ENCODE peak calls at places on chromosome 20, in five cellular contexts. Q is upper lobe of left lung, P is left ventricle myocardium inferior, A is thoracic aorta, O is pancreas. K is an unnamed sample.
A peak's percentile ranks its signal among the peaks of the same experiment; 100 is the strongest.

GRCh38 chr20:24956001-24956761 is 7.1 kb downstream of the CST7 start:
- DNase-seq in O (peak; percentile 9), A (no peak), Q (no peak), P (no peak), K (no peak)

GRCh38 chr20:37947943-37948342 is 45.0 kb downstream of the VSTM2L start:
- DNase-seq in P (no peak), Q (no peak), A (no peak), O (no peak), K (no peak)

GRCh38 chr20:17142666-17143065 is 84.2 kb upstream of the PCSK2 start:
- DNase-seq in Q (no peak), O (no peak), P (no peak), A (no peak), K (no peak)

GRCh38 chr20:35146922-35147574 is at the start of gene EDEM2:
- DNase-seq in A (peak; percentile 63), Q (peak; percentile 99), P (peak; percentile 95), O (peak; percentile 91), K (peak; percentile 48)

GRCh38 chr20:64107736-64108457 is 532 bp upstream of the NPBWR2 start:
- DNase-seq in Q (no peak), O (no peak), P (peak; percentile 5), A (no peak), K (no peak)

GRCh38 chr20:46559685-46560440 is 9.4 kb upstream of the OCSTAMP start:
- DNase-seq in O (no peak), Q (no peak), A (no peak), P (no peak), K (no peak)

GRCh38 chr20:3115190-3116107 is 30.9 kb upstream of the AVP start:
- DNase-seq in O (no peak), A (no peak), P (no peak), Q (peak; percentile 34), K (no peak)

GRCh38 chr20:46135856-46136633 is 17.9 kb downstream of the CD40 start:
- DNase-seq in A (no peak), P (no peak), Q (no peak), O (no peak), K (no peak)

GRCh38 chr20:24657211-24657610 is 187.8 kb downstream of the SYNDIG1 start:
- DNase-seq in Q (no peak), P (no peak), O (no peak), A (no peak), K (no peak)

GRCh38 chr20:32605167-32605656 is 20.1 kb upstream of the NOL4L start:
- DNase-seq in P (no peak), O (peak; percentile 45), Q (no peak), A (no peak), K (no peak)

GRCh38 chr20:18276821-18277220 is 11.5 kb upstream of the ZNF133 start:
- DNase-seq in A (no peak), O (peak; percentile 51), Q (no peak), P (peak; percentile 37), K (no peak)

GRCh38 chr20:34578521-34579147 is 20.1 kb downstream of the MAP1LC3A start:
- DNase-seq in Q (no peak), P (peak; percentile 77), A (no peak), O (no peak), K (no peak)

GRCh38 chr20:64171211-64171610 is 7.0 kb downstream of the MYT1 start:
- DNase-seq in P (no peak), Q (no peak), O (no peak), A (no peak), K (no peak)

DNA sequence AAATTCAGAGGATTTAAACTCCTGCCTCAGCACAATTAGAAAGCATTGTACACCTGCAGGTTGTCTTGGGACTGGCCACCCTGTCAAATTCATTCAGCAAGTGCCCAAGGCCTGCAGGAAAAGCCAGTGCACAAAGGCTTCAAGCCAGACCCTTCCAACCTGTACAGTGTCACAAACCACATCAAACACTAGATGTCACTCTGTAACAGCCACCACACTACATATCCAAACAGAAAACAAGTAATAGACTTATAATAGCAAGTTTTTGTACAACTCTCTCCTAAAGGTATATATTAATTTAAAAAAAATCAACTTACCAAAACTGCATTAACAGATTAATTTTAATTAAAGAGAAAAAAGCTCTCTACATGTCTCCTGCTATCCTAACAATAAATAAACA is 47.6 kb downstream of the RALGAPA2 start:
- DNase-seq in Q (no peak), A (no peak), O (no peak), P (no peak), K (no peak)
- TF ChIP-seq CTCF in Q (peak; percentile 54), A (peak; percentile 27), O (no peak), P (peak; percentile 79), K (peak; percentile 40)

GRCh38 chr20:54293526-54293925 is 85.6 kb downstream of the PFDN4 start:
- DNase-seq in O (no peak), A (no peak), P (no peak), Q (no peak), K (no peak)

GRCh38 chr20:54292186-54292585 is 84.3 kb downstream of the PFDN4 start:
- DNase-seq in Q (no peak), O (no peak), A (no peak), P (no peak), K (no peak)

GRCh38 chr20:54291339-54292060 is 83.6 kb downstream of the PFDN4 start:
- DNase-seq in Q (no peak), O (no peak), P (no peak), A (no peak), K (no peak)

GRCh38 chr20:54294094-54294493 is 86.2 kb downstream of the PFDN4 start:
- DNase-seq in P (no peak), O (no peak), A (no peak), Q (no peak), K (no peak)

GRCh38 chr20:54295686-54296085 is 87.8 kb downstream of the PFDN4 start:
- DNase-seq in Q (no peak), A (no peak), O (no peak), P (no peak), K (no peak)
- H3K4me3 ChIP-seq in Q (no peak overlapping the region), A (no peak overlapping the region), O (no peak overlapping the region), P (no peak overlapping the region), K (no peak overlapping the region)

GRCh38 chr20:53832499-53832898 is 237.9 kb downstream of the BCAS1 start:
- DNase-seq in A (no peak), Q (no peak), O (no peak), P (no peak), K (no peak)
- H3K4me1 ChIP-seq in A (peaks cover 27% of the 10 kb centered on the region), Q (peaks cover 37% of the 10 kb centered on the region), O (peaks cover 22% of the 10 kb centered on the region), P (peaks cover 30% of the 10 kb centered on the region), K (peaks cover 29% of the 10 kb centered on the region)

GRCh38 chr20:49161428-49162152 is 26.5 kb downstream of the STAU1 start:
- DNase-seq in P (no peak), O (no peak), A (no peak), Q (no peak), K (no peak)
- TF ChIP-seq CTCF in P (no peak), O (no peak), A (no peak), Q (no peak), K (no peak)

DNA sequence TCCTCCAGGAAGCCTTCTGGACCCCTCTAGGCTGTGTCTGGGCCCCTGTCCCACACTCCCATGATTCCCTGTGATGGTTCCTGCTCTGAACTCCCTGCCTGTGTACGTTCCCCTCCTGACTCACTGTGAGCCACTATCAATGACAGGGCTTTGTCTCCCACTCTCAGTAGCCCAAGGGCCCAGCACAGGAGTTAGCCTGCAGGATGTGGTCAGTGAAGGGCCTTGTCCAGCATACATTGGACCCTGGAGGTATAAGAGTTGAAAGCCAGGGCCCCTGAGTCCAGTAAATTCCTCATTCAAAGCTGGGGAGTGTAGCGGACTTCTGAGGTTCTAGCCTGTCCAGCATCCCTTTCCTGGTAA is 19.0 kb downstream of the ZBP1 start:
- DNase-seq in A (no peak), O (no peak), P (no peak), Q (no peak), K (no peak)
- H3K4me3 ChIP-seq in A (no peak overlapping the region), O (no peak overlapping the region), P (no peak overlapping the region), Q (no peak overlapping the region), K (no peak overlapping the region)

DNA sequence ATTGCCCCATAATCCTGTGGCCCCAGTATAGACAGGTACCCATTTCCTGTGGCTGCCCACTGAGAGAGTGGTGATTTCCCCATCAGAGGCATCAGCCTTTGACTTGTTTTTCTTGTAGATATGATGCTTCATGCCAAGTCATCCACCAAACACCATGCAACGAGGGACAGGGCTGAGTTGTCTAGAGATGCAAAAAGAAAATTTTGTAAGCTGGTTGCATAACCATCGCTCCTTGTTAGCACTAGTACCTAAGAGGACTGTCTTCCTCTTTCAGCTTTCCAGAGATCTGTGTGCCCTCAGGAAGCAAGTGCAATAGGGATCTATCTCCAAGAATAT is 166.8 kb downstream of the BCAS1 start:
- DNase-seq in A (no peak), P (no peak), Q (no peak), O (no peak), K (no peak)
- H3K4me1 ChIP-seq in A (peaks cover 37% of the 10 kb centered on the region), P (peaks cover 36% of the 10 kb centered on the region), Q (peaks cover 24% of the 10 kb centered on the region), O (peaks cover 34% of the 10 kb centered on the region), K (peaks cover 40% of the 10 kb centered on the region)

GRCh38 chr20:62885808-62886708 is 24.4 kb upstream of the TCFL5 start:
- DNase-seq in Q (no peak), O (no peak), A (no peak), P (no peak), K (no peak)

GRCh38 chr20:62886709-62887058 is 25.1 kb upstream of the TCFL5 start:
- DNase-seq in A (no peak), Q (no peak), P (no peak), O (no peak), K (no peak)

GRCh38 chr20:62888406-62888805 is 26.8 kb upstream of the TCFL5 start:
- DNase-seq in O (no peak), P (no peak), Q (no peak), A (no peak), K (no peak)

GRCh38 chr20:62887860-62888239 is 26.2 kb upstream of the TCFL5 start:
- DNase-seq in A (no peak), P (no peak), Q (no peak), O (no peak), K (no peak)

GRCh38 chr20:62887147-62887859 is 25.7 kb upstream of the TCFL5 start:
- DNase-seq in P (peak; percentile 66), O (no peak), Q (no peak), A (no peak), K (no peak)
- TF ChIP-seq CTCF in P (no peak), O (no peak), Q (no peak), A (no peak), K (no peak)

DNA sequence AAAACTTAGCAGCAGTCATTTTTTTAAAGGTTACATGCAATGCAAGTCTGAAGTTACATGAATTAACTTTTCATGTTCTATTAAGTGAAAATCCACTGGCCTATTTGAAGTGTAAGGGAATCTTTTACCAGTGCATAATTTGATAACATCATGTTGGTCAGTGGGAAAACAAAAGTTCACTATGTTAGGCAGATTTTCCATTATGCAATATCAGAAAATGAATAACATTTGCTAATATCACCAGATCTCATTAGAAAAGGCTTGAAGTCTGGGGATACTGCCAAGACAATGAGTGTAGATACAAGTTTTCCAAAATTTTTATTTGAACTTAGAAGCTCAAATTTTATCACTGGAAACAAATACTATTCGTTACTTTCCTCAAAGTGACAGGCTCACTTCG is 296.4 kb upstream of the CDH4 start:
- DNase-seq in O (no peak), P (no peak), Q (no peak), A (no peak), K (no peak)
- H3K4me3 ChIP-seq in O (no peak overlapping the region), P (no peak overlapping the region), Q (no peak overlapping the region), A (no peak overlapping the region), K (no peak overlapping the region)